ENCODE peak calls at places on chromosomes 5 and 9, in five cellular contexts. C is AG09309; I is stimulated activated CD4-positive, alpha-beta T cell treated with anti-CD3 and anti-CD28 coated beads, Interleukin-12 subunit alpha, Interleukin-12 subunit beta, amount 100 ng/mL, for 4 hours; R is heart left ventricle; Q is GDM1. B is an unnamed sample.

GRCh38 chr9:133098104-133098754 is 22.8 kb downstream of the RALGDS start:
- DNase-seq in I (no peak), Q (no peak), C (no peak), R (no peak), B (no peak)

GRCh38 chr9:126215486-126215885 is 111.1 kb upstream of the MVB12B start:
- DNase-seq in C (no peak), R (no peak), I (no peak), Q (no peak), B (no peak)

GRCh38 chr5:66891184-66891925 is 295.2 kb downstream of the MAST4 start:
- DNase-seq in Q (no peak), R (peak; percentile 55), I (no peak), C (no peak), B (no peak)

GRCh38 chr5:57164124-57164523 is 9.7 kb upstream of the GPBP1 start:
- DNase-seq in R (no peak), I (no peak), C (no peak), Q (no peak), B (no peak)

GRCh38 chr5:93336330-93337110 is 244.5 kb downstream of the NR2F1-AS1 start:
- DNase-seq in I (no peak), C (no peak), R (no peak), Q (no peak), B (no peak)

GRCh38 chr9:33161011-33161588 is 6.0 kb downstream of the B4GALT1 start:
- DNase-seq in R (peak; percentile 63), C (peak; percentile 92), Q (no peak), I (no peak), B (peak; percentile 55)

GRCh38 chr5:113027015-113027414 is 50.4 kb downstream of the DCP2 start:
- DNase-seq in Q (no peak), R (no peak), C (no peak), I (no peak), B (no peak)

GRCh38 chr5:76081811-76082783 is 1.1 kb upstream of the SV2C start:
- DNase-seq in I (no peak), R (no peak), Q (no peak), C (no peak), B (no peak)

GRCh38 chr9:26326473-26327044 is 566.0 kb downstream of the CAAP1 start:
- DNase-seq in C (peak; percentile 43), I (no peak), R (no peak), Q (peak; percentile 17), B (no peak)

GRCh38 chr9:136576269-136576626 is 30.4 kb upstream of the NOTCH1 start:
- DNase-seq in I (no peak), Q (no peak), R (no peak), C (no peak), B (no peak)

GRCh38 chr9:129270205-129270604 is 92.1 kb upstream of the IER5L start:
- DNase-seq in Q (no peak), R (no peak), C (no peak), I (no peak), B (no peak)

GRCh38 chr9:76433851-76434250 is 25.1 kb upstream of the GCNT1 start:
- DNase-seq in R (no peak), Q (no peak), I (no peak), C (no peak), B (no peak)

GRCh38 chr5:137621306-137621705 is 114.6 kb downstream of the KLHL3 start:
- DNase-seq in C (no peak), R (no peak), I (no peak), Q (no peak), B (no peak)

GRCh38 chr5:122142480-122142879 is 13.1 kb downstream of the ZNF474 start:
- DNase-seq in R (no peak), Q (no peak), C (no peak), I (no peak), B (no peak)

GRCh38 chr5:143008809-143009521 is 238.8 kb downstream of the ARHGAP26 start:
- DNase-seq in C (peak; percentile 93), I (peak; percentile 47), R (peak; percentile 26), Q (no peak), B (peak; percentile 68)

GRCh38 chr5:61460471-61460870 is 128.4 kb downstream of the ZSWIM6 start:
- DNase-seq in R (no peak), Q (no peak), I (no peak), C (no peak), B (no peak)

GRCh38 chr5:112174959-112175594 is 244.0 kb downstream of the EPB41L4A start:
- DNase-seq in I (no peak), R (peak; percentile 16), Q (no peak), C (no peak), B (no peak)

GRCh38 chr9:124511426-124511840 is 4.2 kb upstream of the NR5A1 start:
- DNase-seq in I (no peak), R (no peak), Q (no peak), C (no peak), B (no peak)

GRCh38 chr5:157161996-157162395 is 4.1 kb downstream of the GARIN3 start:
- DNase-seq in C (no peak), R (no peak), Q (no peak), I (no peak), B (no peak)

GRCh38 chr5:111747336-111747735 is 9.7 kb downstream of the NREP start:
- DNase-seq in R (no peak), C (no peak), I (no peak), Q (no peak), B (no peak)

GRCh38 chr5:166823360-166823759 is 1468.1 kb upstream of the WWC1 start:
- DNase-seq in I (no peak), Q (no peak), C (no peak), R (no peak), B (no peak)

GRCh38 chr5:1568201-1568979 is 44.6 kb upstream of the LPCAT1 start:
- DNase-seq in Q (no peak), C (peak; percentile 46), R (no peak), I (no peak), B (no peak)

GRCh38 chr5:31702709-31703108 is 63.8 kb downstream of the PDZD2 start:
- DNase-seq in I (no peak), C (no peak), R (peak; percentile 23), Q (no peak), B (no peak)

GRCh38 chr5:166117062-166117743 is 2174.2 kb upstream of the WWC1 start:
- DNase-seq in R (no peak), C (no peak), I (no peak), Q (no peak), B (no peak)

GRCh38 chr9:110115868-110116542 is 92.0 kb downstream of the C9orf152 start:
- DNase-seq in R (no peak), I (no peak), Q (no peak), C (no peak), B (no peak)

GRCh38 chr9:115437418-115437817 is 319.5 kb upstream of the TNC start:
- DNase-seq in C (no peak), Q (no peak), R (no peak), I (no peak), B (no peak)

GRCh38 chr5:32244017-32244416 is 68.7 kb downstream of the MTMR12 start:
- DNase-seq in C (no peak), R (no peak), I (no peak), Q (no peak), B (no peak)

GRCh38 chr9:110691002-110691549 is 22.5 kb downstream of the MUSK start:
- DNase-seq in C (no peak), Q (no peak), I (no peak), R (no peak), B (no peak)

GRCh38 chr9:131943397-131943796 is 136.3 kb downstream of the MED27 start:
- DNase-seq in I (no peak), C (no peak), Q (no peak), R (no peak), B (no peak)

GRCh38 chr9:91572044-91572443 is 148.4 kb upstream of the NFIL3 start:
- DNase-seq in Q (no peak), C (no peak), I (no peak), R (no peak), B (no peak)

GRCh38 chr5:16384804-16385203 is 80.8 kb downstream of the ZNF622 start:
- DNase-seq in C (no peak), I (no peak), R (no peak), Q (no peak), B (no peak)

GRCh38 chr9:7454490-7455110 is 345.0 kb downstream of the DMAC1 start:
- DNase-seq in C (no peak), Q (no peak), R (no peak), I (no peak), B (no peak)

GRCh38 chr9:112866662-112867274 is 23.9 kb downstream of the SLC46A2 start:
- DNase-seq in Q (no peak), C (no peak), I (no peak), R (no peak), B (no peak)